ENCODE peak calls at places on chromosomes 11 and 22, in eight cellular contexts. P is upper lobe of left lung, F is breast epithelium, D is adipocyte, U is A549, M is HCT116, N is lung, C is transverse colon. L is an unnamed sample.

GRCh38 chr11:117179048-117179999 is 781 bp downstream of the SIDT2 start:
- DNase-seq in P (peak; percentile 39), F (no peak), D (peak; percentile 61), U (peak; percentile 33), M (no peak), N (no peak), C (peak; percentile 63), L (peak; percentile 25)

GRCh38 chr22:27801197-27801615 is 350 bp downstream of the MN1 start:
- DNase-seq in P (no peak), F (no peak), D (peak; percentile 74), U (peak; percentile 3), M (no peak), N (no peak), C (peak; percentile 30), L (no peak)

GRCh38 chr11:117107701-117108590 is 9.7 kb upstream of the SIK3 start:
- DNase-seq in P (no peak), F (no peak), D (peak; percentile 73), U (no peak), M (no peak), N (no peak), C (no peak), L (no peak)

GRCh38 chr11:69864589-69864929 is 45.3 kb upstream of the FGF3 start:
- DNase-seq in P (no peak), F (no peak), D (no peak), U (no peak), M (no peak), N (no peak), C (no peak), L (no peak)

GRCh38 chr11:65112226-65112550 is 516 bp downstream of the TM7SF2 start:
- DNase-seq in P (no peak), F (no peak), D (peak; percentile 1), U (no peak), M (no peak), N (no peak), C (no peak), L (no peak)

GRCh38 chr22:36362077-36362476 is 25.7 kb downstream of the MYH9 start:
- DNase-seq in P (no peak), F (no peak), D (no peak), U (no peak), M (no peak), N (no peak), C (no peak), L (no peak)

GRCh38 chr22:37672920-37673453 is 2.4 kb upstream of the LGALS1 start:
- DNase-seq in P (no peak), F (no peak), D (no peak), U (no peak), M (no peak), N (no peak), C (peak; percentile 49), L (no peak)

GRCh38 chr22:37225481-37225880 is 13.2 kb upstream of the SSTR3 start:
- DNase-seq in P (no peak), F (no peak), D (no peak), U (no peak), M (no peak), N (no peak), C (peak; percentile 35), L (no peak)

GRCh38 chr11:73883856-73884255 is 7.1 kb downstream of the PAAF1 start:
- DNase-seq in P (no peak), F (no peak), D (no peak), U (no peak), M (no peak), N (no peak), C (no peak), L (no peak)

GRCh38 chr11:43802509-43802908 is 78.1 kb upstream of the ALKBH3 start:
- DNase-seq in P (no peak), F (no peak), D (no peak), U (no peak), M (no peak), N (no peak), C (no peak), L (no peak)

GRCh38 chr11:111528557-111528956 is 12.0 kb upstream of the LAYN start:
- DNase-seq in P (no peak), F (no peak), D (no peak), U (no peak), M (no peak), N (no peak), C (no peak), L (no peak)

GRCh38 chr11:40203606-40204005 is 1255.8 kb downstream of the LRRC4C start:
- DNase-seq in P (no peak), F (no peak), D (no peak), U (no peak), M (no peak), N (no peak), C (no peak), L (no peak)

GRCh38 chr11:26331911-26332571 is at the start of gene ANO3:
- DNase-seq in P (peak; percentile 79), F (no peak), D (peak; percentile 96), U (peak; percentile 70), M (no peak), N (peak; percentile 66), C (peak; percentile 24), L (no peak)

GRCh38 chr11:92048415-92048814 is 176.2 kb upstream of the FAT3 start:
- DNase-seq in P (no peak), F (no peak), D (no peak), U (no peak), M (no peak), N (no peak), C (no peak), L (no peak)

GRCh38 chr11:16785520-16786128 is 47.2 kb downstream of the C11orf58 start:
- DNase-seq in P (peak; percentile 62), F (peak; percentile 67), D (peak; percentile 91), U (peak; percentile 92), M (peak; percentile 54), N (peak; percentile 58), C (peak; percentile 73), L (peak; percentile 14)

GRCh38 chr22:47596176-47596690 is 833.8 kb downstream of the TBC1D22A start:
- DNase-seq in P (no peak), F (no peak), D (no peak), U (no peak), M (no peak), N (no peak), C (no peak), L (no peak)
- H3K9me3 ChIP-seq in P (no peaks in the 10 kb centered on the region), F (no peaks in the 10 kb centered on the region), D (no peaks in the 10 kb centered on the region), U (no peaks in the 10 kb centered on the region), M (no peaks in the 10 kb centered on the region), N (peaks cover 8% of the 10 kb centered on the region), C (no peaks in the 10 kb centered on the region), L (no peaks in the 10 kb centered on the region)

GRCh38 chr22:41828516-41828915 is 4.4 kb upstream of the SREBF2 start:
- DNase-seq in P (no peak), F (no peak), D (no peak), U (no peak), M (no peak), N (no peak), C (peak; percentile 30), L (no peak)
- H3K9me3 ChIP-seq in P (no peaks in the 10 kb centered on the region), F (no peaks in the 10 kb centered on the region), D (no peaks in the 10 kb centered on the region), U (no peaks in the 10 kb centered on the region), M (no peaks in the 10 kb centered on the region), N (no peaks in the 10 kb centered on the region), C (no peaks in the 10 kb centered on the region), L (no peaks in the 10 kb centered on the region)

GRCh38 chr11:60318726-60319125 is 8.3 kb upstream of the MS4A6E start:
- DNase-seq in P (no peak), F (no peak), D (no peak), U (no peak), M (no peak), N (no peak), C (no peak), L (no peak)
- H3K9me3 ChIP-seq in P (peaks cover 20% of the 10 kb centered on the region), F (peaks cover 18% of the 10 kb centered on the region), D (peaks cover 12% of the 10 kb centered on the region), U (no peaks in the 10 kb centered on the region), M (no peaks in the 10 kb centered on the region), N (peaks cover 10% of the 10 kb centered on the region), C (no peaks in the 10 kb centered on the region), L (no peaks in the 10 kb centered on the region)

GRCh38 chr22:47327241-47327640 is 564.8 kb downstream of the TBC1D22A start:
- DNase-seq in P (no peak), F (no peak), D (no peak), U (no peak), M (no peak), N (no peak), C (no peak), L (no peak)
- H3K9me3 ChIP-seq in P (no peaks in the 10 kb centered on the region), F (no peaks in the 10 kb centered on the region), D (peaks cover 4% of the 10 kb centered on the region), U (peaks cover 3% of the 10 kb centered on the region), M (no peaks in the 10 kb centered on the region), N (peaks cover 9% of the 10 kb centered on the region), C (peaks cover 2% of the 10 kb centered on the region), L (no peaks in the 10 kb centered on the region)

GRCh38 chr22:22943521-22944267 is 56.1 kb downstream of the IGLL5 start:
- DNase-seq in P (peak; percentile 17), F (peak; percentile 42), D (no peak), U (no peak), M (no peak), N (no peak), C (peak; percentile 7), L (no peak)
- H3K9me3 ChIP-seq in P (no peaks in the 10 kb centered on the region), F (no peaks in the 10 kb centered on the region), D (no peaks in the 10 kb centered on the region), U (no peaks in the 10 kb centered on the region), M (no peaks in the 10 kb centered on the region), N (no peaks in the 10 kb centered on the region), C (no peaks in the 10 kb centered on the region), L (no peaks in the 10 kb centered on the region)

GRCh38 chr11:20155683-20156279 is 4.5 kb downstream of the DBX1 start:
- DNase-seq in P (no peak), F (no peak), D (no peak), U (no peak), M (no peak), N (no peak), C (no peak), L (no peak)

GRCh38 chr11:20156876-20157613 is 3.2 kb downstream of the DBX1 start:
- DNase-seq in P (no peak), F (no peak), D (no peak), U (no peak), M (no peak), N (no peak), C (peak; percentile 20), L (no peak)

GRCh38 chr11:20156280-20156875 is 3.9 kb downstream of the DBX1 start:
- DNase-seq in P (no peak), F (no peak), D (no peak), U (no peak), M (no peak), N (no peak), C (peak; percentile 42), L (peak; percentile 46)

GRCh38 chr11:20158597-20159257 is 1.5 kb downstream of the DBX1 start:
- DNase-seq in P (peak; percentile 26), F (peak; percentile 66), D (peak; percentile 82), U (no peak), M (no peak), N (peak; percentile 59), C (peak; percentile 31), L (no peak)

GRCh38 chr11:20157768-20158167 is 2.5 kb downstream of the DBX1 start:
- DNase-seq in P (no peak), F (no peak), D (no peak), U (no peak), M (no peak), N (no peak), C (no peak), L (no peak)
- H3K9me3 ChIP-seq in P (no peaks in the 10 kb centered on the region), F (no peaks in the 10 kb centered on the region), D (peaks cover 7% of the 10 kb centered on the region), U (no peaks in the 10 kb centered on the region), M (no peaks in the 10 kb centered on the region), N (peaks cover 14% of the 10 kb centered on the region), C (no peaks in the 10 kb centered on the region), L (peaks cover 6% of the 10 kb centered on the region)

L was measured in T-helper 17 cell.